ENCODE peak calls at places on chromosome 9, in ten cellular contexts. W is pancreas, D is A549, F is HepG2, J is SJSA1, L is skeletal muscle cell, U is ovary, I is bronchial epithelial cell, Y is kidney, V is MM.1S. M is an unnamed sample.

GRCh38 chr9:108933231-108933630 is 693 bp downstream of the ELP1 start:
- DNase-seq in W (no peak), D (no peak), F (no peak), J (no peak), L (no peak), U (no peak), I (peak), Y (no peak), V (peak), M (no peak)

GRCh38 chr9:134373269-134373668 is 47.0 kb downstream of the RXRA start:
- DNase-seq in W (no peak), D (no peak), F (no peak), J (no peak), L (no peak), U (no peak), I (no peak), Y (no peak), V (no peak), M (no peak)

GRCh38 chr9:89788457-89788856 is 183.6 kb downstream of the GADD45G start:
- DNase-seq in W (no peak), D (no peak), F (no peak), J (no peak), L (no peak), U (no peak), I (no peak), Y (no peak), V (no peak), M (no peak)

GRCh38 chr9:98503867-98504800 is 204.6 kb downstream of the GABBR2 start:
- DNase-seq in W (no peak), D (no peak), F (no peak), J (no peak), L (no peak), U (no peak), I (no peak), Y (no peak), V (no peak), M (no peak)

GRCh38 chr9:100066539-100066938 is 32.3 kb downstream of the ERP44 start:
- DNase-seq in W (no peak), D (no peak), F (no peak), J (no peak), L (peak), U (no peak), I (no peak), Y (no peak), V (peak), M (no peak)

GRCh38 chr9:137222190-137223077 is at the start of gene RNF208:
- DNase-seq in W (peak), D (no peak), F (no peak), J (no peak), L (no peak), U (no peak), I (no peak), Y (no peak), V (no peak), M (peak)

GRCh38 chr9:14433841-14434511 is 120.0 kb upstream of the NFIB start:
- DNase-seq in W (no peak), D (peak), F (peak), J (no peak), L (no peak), U (peak), I (peak), Y (no peak), V (no peak), M (no peak)

GRCh38 chr9:136509549-136509948 is 26.7 kb upstream of the SEC16A start:
- DNase-seq in W (no peak), D (no peak), F (no peak), J (no peak), L (no peak), U (no peak), I (no peak), Y (no peak), V (no peak), M (no peak)

GRCh38 chr9:129867138-129868032 is 32.1 kb downstream of the USP20 start:
- DNase-seq in W (no peak), D (no peak), F (no peak), J (no peak), L (no peak), U (no peak), I (no peak), Y (no peak), V (no peak), M (no peak)

GRCh38 chr9:77847626-77848025 is 184.0 kb downstream of the GNAQ start:
- DNase-seq in W (no peak), D (no peak), F (no peak), J (no peak), L (no peak), U (no peak), I (peak), Y (no peak), V (no peak), M (no peak)

GRCh38 chr9:78932849-78933627 is 636.1 kb downstream of the PSAT1 start:
- DNase-seq in W (no peak), D (peak), F (no peak), J (no peak), L (peak), U (no peak), I (peak), Y (no peak), V (no peak), M (no peak)

GRCh38 chr9:26210338-26210851 is 532.2 kb upstream of the TUSC1 start:
- DNase-seq in W (no peak), D (no peak), F (no peak), J (no peak), L (no peak), U (no peak), I (no peak), Y (no peak), V (peak), M (no peak)

GRCh38 chr9:68562456-68562855 is 21.8 kb upstream of the TMEM252 start:
- DNase-seq in W (no peak), D (no peak), F (no peak), J (no peak), L (no peak), U (no peak), I (no peak), Y (no peak), V (no peak), M (no peak)

GRCh38 chr9:96491079-96491879 is 41.3 kb downstream of the HABP4 start:
- DNase-seq in W (no peak), D (no peak), F (peak), J (no peak), L (no peak), U (no peak), I (no peak), Y (no peak), V (no peak), M (no peak)

GRCh38 chr9:107138261-107138992 is 144.7 kb upstream of the RAD23B start:
- DNase-seq in W (no peak), D (no peak), F (no peak), J (no peak), L (peak), U (no peak), I (no peak), Y (no peak), V (no peak), M (no peak)

DNA sequence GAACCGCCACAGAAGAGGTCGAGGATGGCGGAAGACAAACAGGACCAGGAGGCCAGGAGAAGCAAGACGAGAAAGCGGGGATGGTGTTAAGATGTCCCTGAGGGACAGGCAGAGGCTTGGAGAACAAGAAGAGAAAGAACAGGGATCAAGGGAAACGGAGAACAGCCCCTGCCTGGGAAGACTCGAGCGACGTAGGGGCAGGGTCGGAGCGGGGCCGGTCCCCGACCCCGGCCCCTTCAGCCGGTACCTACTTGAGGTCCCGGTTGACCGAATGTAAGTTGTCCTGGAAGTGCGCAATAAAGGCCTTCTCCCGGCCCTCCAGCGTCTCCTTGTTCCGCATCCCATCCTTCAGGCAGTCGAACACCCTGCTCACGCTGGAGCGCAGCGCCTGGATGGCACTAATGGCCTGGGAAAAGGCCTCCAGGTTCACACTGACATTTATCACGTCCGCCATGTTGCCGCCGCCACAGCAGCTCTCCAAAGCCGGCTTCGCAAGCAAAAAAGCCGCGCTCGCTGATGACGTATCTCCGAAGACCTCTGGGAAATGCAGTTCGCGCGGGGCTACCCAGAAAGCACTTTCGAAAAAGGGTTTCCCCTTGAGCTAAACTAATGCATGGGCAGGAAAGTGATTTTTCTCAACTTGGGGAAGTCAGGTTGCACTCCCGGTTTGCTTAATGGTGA is at the start of gene MED27:
- DNase-seq in W (peak), D (peak), F (peak), J (peak), L (peak), U (peak), I (peak), Y (peak), V (peak), M (peak)
- H3K4me3 ChIP-seq in W (peak), D (peak), F (peak), J (peak), L (peak), U (peak), I (peak), Y (peak), V (peak), M (peak)

DNA sequence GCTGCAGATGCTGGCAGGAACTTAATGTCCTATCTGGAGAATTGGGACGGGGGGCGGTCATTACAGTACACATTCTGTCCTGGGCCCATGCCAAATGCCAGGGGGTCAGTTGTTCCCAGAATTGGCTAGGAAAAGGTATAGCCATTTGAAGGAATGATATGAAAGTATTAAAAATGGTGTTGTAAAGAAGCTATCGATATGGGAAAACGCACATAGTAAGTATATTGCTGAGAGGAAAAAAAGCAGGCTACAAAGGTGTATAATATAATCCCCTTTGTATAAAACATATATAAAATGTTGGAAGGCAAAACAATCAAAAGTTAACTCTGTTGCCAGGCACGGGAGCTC is 450 bp upstream of the ARHGEF39 start:
- DNase-seq in W (no peak), D (no peak), F (no peak), J (no peak), L (no peak), U (no peak), I (no peak), Y (no peak), V (no peak), M (no peak)
- H3K4me3 ChIP-seq in W (peak), D (peak), F (peak), J (peak), L (peak), U (peak), I (peak), Y (peak), V (peak), M (peak)

GRCh38 chr9:13131991-13132390 is 147.5 kb downstream of the MPDZ start:
- DNase-seq in W (no peak), D (no peak), F (no peak), J (no peak), L (no peak), U (no peak), I (no peak), Y (no peak), V (no peak), M (no peak)
- H3K4me3 ChIP-seq in W (no peak), D (no peak), F (no peak), J (no peak), L (no peak), U (no peak), I (no peak), Y (no peak), V (no peak), M (no peak)

GRCh38 chr9:82549174-82549821 is 513.6 kb downstream of the RASEF start:
- DNase-seq in W (no peak), D (no peak), F (peak), J (no peak), L (no peak), U (no peak), I (peak), Y (no peak), V (no peak), M (no peak)
- H3K4me3 ChIP-seq in W (no peak), D (no peak), F (no peak), J (no peak), L (no peak), U (no peak), I (no peak), Y (no peak), V (no peak), M (no peak)

GRCh38 chr9:21305213-21305612 is at the start of gene IFNA5:
- DNase-seq in W (no peak), D (no peak), F (no peak), J (no peak), L (no peak), U (no peak), I (no peak), Y (no peak), V (no peak), M (no peak)
- H3K4me3 ChIP-seq in W (no peak), D (no peak), F (no peak), J (no peak), L (no peak), U (no peak), I (no peak), Y (no peak), V (no peak), M (no peak)

GRCh38 chr9:105681313-105681712 is 13.0 kb upstream of the TMEM38B start:
- DNase-seq in W (no peak), D (no peak), F (no peak), J (no peak), L (no peak), U (no peak), I (no peak), Y (no peak), V (no peak), M (no peak)

GRCh38 chr9:105679406-105680022 is 14.8 kb upstream of the TMEM38B start:
- DNase-seq in W (no peak), D (peak), F (peak), J (no peak), L (no peak), U (no peak), I (no peak), Y (no peak), V (no peak), M (no peak)

GRCh38 chr9:105678781-105679180 is 15.6 kb upstream of the TMEM38B start:
- DNase-seq in W (no peak), D (no peak), F (no peak), J (no peak), L (no peak), U (no peak), I (no peak), Y (no peak), V (no peak), M (no peak)

GRCh38 chr9:105676351-105676923 is 14.2 kb downstream of the TAL2 start:
- DNase-seq in W (no peak), D (no peak), F (no peak), J (no peak), L (no peak), U (no peak), I (no peak), Y (no peak), V (no peak), M (no peak)

DNA sequence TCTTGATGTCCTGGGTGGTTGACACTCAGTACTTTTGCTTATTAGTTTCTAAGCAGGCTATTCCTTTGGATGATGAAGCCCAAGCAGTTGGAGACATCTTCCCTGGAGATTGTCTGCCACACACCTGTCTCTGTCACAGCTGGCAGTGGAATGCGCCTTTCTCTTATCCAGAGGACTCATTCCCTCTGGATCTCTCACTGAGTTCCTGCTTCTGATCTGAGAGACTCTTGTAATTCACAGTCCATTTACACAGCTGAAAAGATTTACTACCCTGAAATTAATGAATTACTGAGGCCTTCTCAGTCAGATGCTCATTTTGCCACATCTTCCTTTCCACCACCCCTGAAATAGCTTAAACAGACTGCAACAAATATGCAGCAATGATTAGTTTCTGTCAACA is 15.9 kb downstream of the TAL2 start:
- DNase-seq in W (no peak), D (no peak), F (no peak), J (no peak), L (no peak), U (no peak), I (no peak), Y (no peak), V (no peak), M (no peak)
- H3K4me3 ChIP-seq in W (no peak), D (no peak), F (no peak), J (no peak), L (no peak), U (no peak), I (no peak), Y (no peak), V (no peak), M (no peak)

GRCh38 chr9:114930063-114930812 is at the start of gene TNFSF8:
- DNase-seq in W (peak), D (no peak), F (no peak), J (no peak), L (no peak), U (no peak), I (no peak), Y (no peak), V (no peak), M (no peak)

GRCh38 chr9:114928092-114928491 is 2.3 kb downstream of the TNFSF8 start:
- DNase-seq in W (no peak), D (no peak), F (no peak), J (no peak), L (no peak), U (no peak), I (no peak), Y (no peak), V (no peak), M (no peak)

GRCh38 chr9:114932502-114932901 is 2.1 kb upstream of the TNFSF8 start:
- DNase-seq in W (no peak), D (no peak), F (no peak), J (no peak), L (no peak), U (no peak), I (no peak), Y (no peak), V (no peak), M (no peak)

GRCh38 chr9:114931407-114931806 is 1.0 kb upstream of the TNFSF8 start:
- DNase-seq in W (no peak), D (no peak), F (no peak), J (no peak), L (no peak), U (no peak), I (no peak), Y (no peak), V (no peak), M (no peak)

DNA sequence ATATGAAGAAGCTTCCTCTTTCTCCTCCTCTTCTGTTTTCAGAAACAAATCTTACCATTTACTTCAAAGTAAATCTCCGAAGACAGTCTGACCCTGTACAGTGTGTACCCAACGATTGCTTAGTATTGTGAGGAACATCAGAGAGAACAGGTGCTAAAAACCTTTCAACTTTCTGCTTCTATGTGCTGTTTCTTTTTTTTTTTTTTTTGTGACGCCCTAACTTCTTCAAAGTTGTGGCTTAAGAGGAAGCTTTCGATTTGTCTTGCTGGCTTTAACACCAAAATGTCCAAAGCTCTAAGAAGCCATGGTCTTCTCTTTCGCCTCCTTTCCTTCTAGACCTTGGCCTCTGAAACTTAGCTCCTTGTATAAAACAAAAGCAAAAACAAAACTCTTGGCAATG is 1.2 kb downstream of the TNFSF8 start:
- DNase-seq in W (no peak), D (no peak), F (no peak), J (no peak), L (no peak), U (no peak), I (no peak), Y (no peak), V (peak), M (no peak)
- H3K4me3 ChIP-seq in W (no peak), D (no peak), F (no peak), J (no peak), L (no peak), U (no peak), I (no peak), Y (peak), V (no peak), M (no peak)

M was measured in SK-N-SH.